ENCODE peak calls at places on chromosome 11, in four cellular contexts. V is lower lobe of right lung, S is upper lobe of right lung, Z is left ventricle myocardium inferior. P is an unnamed sample.

GRCh38 chr11:125165111-125165663 is 636 bp downstream of the PKNOX2 start:
- DNase-seq in V (no peak), S (peak; percentile 70), Z (peak; percentile 36), P (no peak)

GRCh38 chr11:46345881-46346484 is 1.3 kb upstream of the DGKZ start:
- DNase-seq in V (no peak), S (no peak), Z (no peak), P (no peak)

GRCh38 chr11:12185914-12186313 is 75.5 kb downstream of the MICAL2 start:
- DNase-seq in V (peak; percentile 75), S (peak; percentile 78), Z (no peak), P (no peak)

GRCh38 chr11:8934735-8935478 is 2.2 kb upstream of the C11orf16 start:
- DNase-seq in V (no peak), S (no peak), Z (no peak), P (no peak)

GRCh38 chr11:102157219-102157618 is 47.0 kb downstream of the YAP1 start:
- DNase-seq in V (no peak), S (no peak), Z (peak; percentile 62), P (no peak)

GRCh38 chr11:110856340-110856739 is 144.1 kb upstream of the ARHGAP20 start:
- DNase-seq in V (no peak), S (no peak), Z (no peak), P (no peak)

GRCh38 chr11:20360650-20361049 is 2.9 kb upstream of the HTATIP2 start:
- DNase-seq in V (no peak), S (no peak), Z (no peak), P (peak; percentile 75)

GRCh38 chr11:117295438-117296137 is 4.4 kb downstream of the BACE1-AS start:
- DNase-seq in V (no peak), S (no peak), Z (no peak), P (no peak)

GRCh38 chr11:96219981-96220623 is 122.9 kb downstream of the MAML2 start:
- DNase-seq in V (no peak), S (no peak), Z (no peak), P (peak; percentile 62)

DNA sequence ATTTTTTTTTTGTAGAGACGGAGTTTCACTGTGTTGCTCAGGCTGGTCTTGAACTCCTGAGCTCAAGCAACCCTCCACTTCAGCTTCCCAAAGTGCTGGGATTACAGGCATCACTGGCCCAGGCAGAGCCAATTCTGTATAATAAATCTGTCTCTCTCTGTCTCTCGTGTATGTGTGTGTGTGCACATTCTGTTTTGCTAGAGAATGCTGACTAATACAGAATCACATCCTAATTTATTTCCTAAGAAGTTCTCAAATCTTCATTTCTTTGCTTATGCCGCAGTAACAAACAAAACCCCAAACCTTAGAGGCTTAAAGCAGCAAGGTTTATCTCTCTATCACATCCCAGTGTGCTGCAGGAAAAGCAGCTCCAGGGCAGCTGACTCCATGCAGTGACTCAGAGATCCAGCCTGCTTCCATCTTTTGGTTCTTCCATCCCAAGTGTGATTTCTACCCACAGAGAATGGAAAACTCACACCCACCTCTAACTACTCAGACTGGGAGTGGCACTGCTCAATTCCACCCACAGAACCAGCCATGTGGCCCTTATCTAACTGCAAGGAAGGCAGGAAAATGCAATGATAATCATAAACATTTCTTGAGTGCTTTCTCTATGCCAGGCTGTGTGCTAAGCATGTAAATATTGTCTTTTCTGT is 35.1 kb upstream of the LRRC10B start:
- DNase-seq in V (no peak), S (no peak), Z (no peak), P (no peak)
- H3K27me3 ChIP-seq in V (no peaks in the 10 kb centered on the region), S (no peaks in the 10 kb centered on the region), Z (no peaks in the 10 kb centered on the region), P (no peaks in the 10 kb centered on the region)

GRCh38 chr11:67585911-67586310 is 2.3 kb downstream of the GSTP1 start:
- DNase-seq in V (no peak), S (no peak), Z (no peak), P (no peak)

GRCh38 chr11:67586568-67587250 is 3.1 kb downstream of the GSTP1 start:
- DNase-seq in V (no peak), S (no peak), Z (no peak), P (no peak)

GRCh38 chr11:67584205-67584880 is 731 bp downstream of the GSTP1 start:
- DNase-seq in V (peak; percentile 90), S (peak; percentile 93), Z (peak; percentile 75), P (peak; percentile 53)

GRCh38 chr11:67583319-67584204 is at the start of gene GSTP1:
- DNase-seq in V (peak; percentile 95), S (peak; percentile 96), Z (peak; percentile 94), P (peak; percentile 94)

GRCh38 chr11:67584881-67585873 is 1.6 kb downstream of the GSTP1 start:
- DNase-seq in V (no peak), S (no peak), Z (no peak), P (peak; percentile 61)
- H3K27ac ChIP-seq in V (peak overlapping the region; percentile 97), S (peak overlapping the region; percentile 99), Z (peak overlapping the region; percentile 99), P (peak overlapping the region; percentile 89)

GRCh38 chr11:112961146-112961668 is at the start of gene NCAM1:
- DNase-seq in V (peak; percentile 52), S (peak; percentile 66), Z (peak; percentile 85), P (peak; percentile 63)
- H3K27me3 ChIP-seq in V (peaks cover 75% of the 10 kb centered on the region), S (peaks cover 74% of the 10 kb centered on the region), Z (peaks cover 83% of the 10 kb centered on the region), P (no peaks in the 10 kb centered on the region)

GRCh38 chr11:6397636-6398035 is 7.4 kb downstream of the SMPD1 start:
- DNase-seq in V (no peak), S (no peak), Z (no peak), P (no peak)

GRCh38 chr11:6400431-6401345 is 10.4 kb downstream of the SMPD1 start:
- DNase-seq in V (no peak), S (no peak), Z (no peak), P (no peak)

GRCh38 chr11:6393989-6394670 is 3.9 kb downstream of the SMPD1 start:
- DNase-seq in V (no peak), S (no peak), Z (no peak), P (no peak)

GRCh38 chr11:6395470-6396060 is 5.3 kb downstream of the SMPD1 start:
- DNase-seq in V (no peak), S (no peak), Z (no peak), P (no peak)

DNA sequence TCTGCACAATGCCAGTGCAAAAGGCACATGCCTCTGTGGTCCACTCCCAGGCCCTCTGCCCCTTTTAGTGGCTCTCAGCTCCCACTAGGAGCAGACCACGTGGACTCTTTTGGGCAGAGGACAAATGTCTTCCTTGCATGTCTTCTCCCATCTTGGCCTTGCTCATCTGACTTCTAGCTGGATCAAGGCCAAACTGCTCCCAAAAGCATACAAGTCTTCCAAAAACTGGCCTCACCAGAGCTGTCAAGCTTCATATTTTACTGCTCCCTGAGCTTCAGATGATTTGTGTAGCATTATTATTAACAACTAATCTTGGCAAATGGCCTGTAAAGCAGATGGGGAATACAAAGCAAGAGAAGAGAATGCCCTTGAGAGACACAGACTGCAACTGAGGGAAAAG is 6.9 kb downstream of the SMPD1 start:
- DNase-seq in V (no peak), S (no peak), Z (no peak), P (no peak)
- H3K27ac ChIP-seq in V (peak overlapping the region; percentile 19), S (peak overlapping the region; percentile 51), Z (no peak overlapping the region), P (no peak overlapping the region)

DNA sequence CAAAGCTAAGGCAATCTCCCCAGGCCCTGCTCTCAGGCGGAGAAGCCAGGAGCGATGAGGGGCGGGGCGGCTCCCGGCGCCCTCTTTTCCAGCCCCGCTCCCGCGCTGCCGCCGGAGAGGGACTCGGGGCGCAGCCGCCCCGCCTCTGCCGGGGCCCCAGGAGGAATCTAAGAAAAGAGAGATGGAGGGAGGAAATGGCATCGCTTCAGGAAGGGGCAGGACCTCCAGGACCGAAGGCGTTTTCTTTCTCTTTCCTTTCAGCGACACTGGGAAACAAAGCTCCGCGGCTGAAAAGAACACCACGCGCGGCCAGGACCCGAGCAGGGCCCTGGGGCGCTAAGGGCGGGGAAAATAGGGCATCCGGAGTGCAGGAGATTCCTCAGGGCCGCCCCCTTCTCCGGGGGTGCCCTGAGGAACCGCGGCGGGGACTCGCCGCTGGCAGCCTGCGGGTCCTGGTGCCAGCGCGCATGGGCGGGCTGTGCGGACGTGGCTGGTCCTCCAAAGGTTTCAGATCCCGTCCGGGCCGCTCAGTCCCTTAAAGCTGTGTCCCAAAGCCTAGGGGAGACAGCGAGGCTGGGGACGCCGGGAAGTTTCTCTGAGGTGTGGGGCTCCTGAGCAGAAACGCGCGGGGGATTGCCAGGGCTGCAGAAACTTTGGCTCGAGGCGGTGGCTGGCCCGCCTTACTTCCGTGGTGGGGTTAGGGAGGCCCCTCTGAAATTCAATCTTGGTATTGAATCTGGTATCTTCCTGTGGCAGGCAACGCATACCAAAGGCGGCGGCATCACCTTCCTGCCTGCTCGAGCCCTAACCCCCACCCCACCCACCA is 2.8 kb upstream of the BSX start:
- DNase-seq in V (no peak), S (no peak), Z (no peak), P (no peak)
- H3K27me3 ChIP-seq in V (peaks cover 75% of the 10 kb centered on the region), S (peaks cover 82% of the 10 kb centered on the region), Z (peaks cover 95% of the 10 kb centered on the region), P (peaks cover 45% of the 10 kb centered on the region)